ENCODE peak calls at places on chromosomes 2 and 18, in six cellular contexts. One of them, this sample, is unnamed.

GRCh38 chr18:678482-679182 is 21.2 kb downstream of the TYMS start:
- DNase-seq in WTC11: peak
- DNase-seq in stimulated activated CD4-positive, alpha-beta T cell treated with anti-CD3 and anti-CD28 coated beads, TNF-alpha, amount 100 ng/mL, for 1 hour: no peak
- DNase-seq in GM12865: no peak
- DNase-seq in BJ: no peak
- DNase-seq in keratinocyte: no peak
- DNase-seq in this sample: no peak

GRCh38 chr2:195674491-195675226 is 17.6 kb downstream of the SLC39A10 start:
- DNase-seq in stimulated activated CD4-positive, alpha-beta T cell treated with anti-CD3 and anti-CD28 coated beads, TNF-alpha, amount 100 ng/mL, for 1 hour: no peak
- DNase-seq in GM12865: no peak
- DNase-seq in keratinocyte: no peak
- DNase-seq in BJ: no peak
- DNase-seq in WTC11: no peak
- DNase-seq in this sample: peak

GRCh38 chr18:23038712-23039111 is 96.6 kb upstream of the CABLES1 start:
- DNase-seq in keratinocyte: peak
- DNase-seq in WTC11: no peak
- DNase-seq in stimulated activated CD4-positive, alpha-beta T cell treated with anti-CD3 and anti-CD28 coated beads, TNF-alpha, amount 100 ng/mL, for 1 hour: no peak
- DNase-seq in GM12865: no peak
- DNase-seq in BJ: peak
- DNase-seq in this sample: peak

GRCh38 chr18:9139400-9140039 is 2.9 kb downstream of the ANKRD12 start:
- DNase-seq in keratinocyte: no peak
- DNase-seq in BJ: no peak
- DNase-seq in GM12865: peak
- DNase-seq in WTC11: no peak
- DNase-seq in stimulated activated CD4-positive, alpha-beta T cell treated with anti-CD3 and anti-CD28 coated beads, TNF-alpha, amount 100 ng/mL, for 1 hour: no peak
- DNase-seq in this sample: peak

GRCh38 chr2:70957838-70958237 is 20.6 kb upstream of the ANKRD53 start:
- DNase-seq in GM12865: no peak
- DNase-seq in stimulated activated CD4-positive, alpha-beta T cell treated with anti-CD3 and anti-CD28 coated beads, TNF-alpha, amount 100 ng/mL, for 1 hour: no peak
- DNase-seq in WTC11: no peak
- DNase-seq in keratinocyte: no peak
- DNase-seq in BJ: no peak
- DNase-seq in this sample: no peak

GRCh38 chr2:210169871-210170441 is 1.3 kb downstream of the KANSL1L start:
- DNase-seq in GM12865: peak
- DNase-seq in WTC11: no peak
- DNase-seq in BJ: peak
- DNase-seq in keratinocyte: no peak
- DNase-seq in stimulated activated CD4-positive, alpha-beta T cell treated with anti-CD3 and anti-CD28 coated beads, TNF-alpha, amount 100 ng/mL, for 1 hour: no peak
- DNase-seq in this sample: peak

GRCh38 chr2:71934595-71935263 is 212.9 kb downstream of the CYP26B1 start:
- DNase-seq in stimulated activated CD4-positive, alpha-beta T cell treated with anti-CD3 and anti-CD28 coated beads, TNF-alpha, amount 100 ng/mL, for 1 hour: no peak
- DNase-seq in BJ: no peak
- DNase-seq in GM12865: no peak
- DNase-seq in WTC11: no peak
- DNase-seq in keratinocyte: no peak
- DNase-seq in this sample: peak

GRCh38 chr2:237193436-237193835 is 107.7 kb downstream of the COPS8 start:
- DNase-seq in stimulated activated CD4-positive, alpha-beta T cell treated with anti-CD3 and anti-CD28 coated beads, TNF-alpha, amount 100 ng/mL, for 1 hour: no peak
- DNase-seq in BJ: no peak
- DNase-seq in WTC11: no peak
- DNase-seq in GM12865: no peak
- DNase-seq in keratinocyte: no peak
- DNase-seq in this sample: no peak

This sample was measured in GM23248.